ENCODE peak calls at places on chromosomes 1 and 21, in eight cellular contexts. One of them, this sample, is unnamed. For H3K9me3, the result is how much of the 10 kb centered on the place peaks cover.

GRCh38 chr1:218369688-218370511 is 24.8 kb downstream of the TGFB2 start:
- DNase-seq in tibial nerve: no peak
- DNase-seq in breast epithelium: no peak
- DNase-seq in heart left ventricle: no peak
- DNase-seq in H9: no peak
- DNase-seq in CD8-positive, alpha-beta T cell: no peak
- DNase-seq in colonic mucosa: no peak
- DNase-seq in mucosa of descending colon: no peak
- DNase-seq in this sample: no peak

GRCh38 chr21:38787461-38788274 is 18.1 kb upstream of the ETS2 start:
- DNase-seq in tibial nerve: no peak
- DNase-seq in breast epithelium: peak
- DNase-seq in heart left ventricle: no peak
- DNase-seq in H9: peak
- DNase-seq in CD8-positive, alpha-beta T cell: no peak
- DNase-seq in colonic mucosa: peak
- DNase-seq in mucosa of descending colon: peak
- DNase-seq in this sample: no peak

GRCh38 chr1:44807364-44808062 is 362 bp upstream of the DYNLT4 start:
- DNase-seq in tibial nerve: peak
- DNase-seq in breast epithelium: peak
- DNase-seq in heart left ventricle: peak
- DNase-seq in H9: peak
- DNase-seq in CD8-positive, alpha-beta T cell: peak
- DNase-seq in colonic mucosa: peak
- DNase-seq in mucosa of descending colon: peak
- DNase-seq in this sample: peak

GRCh38 chr1:76793594-76793993 is 73.7 kb upstream of the ST6GALNAC5 start:
- DNase-seq in tibial nerve: no peak
- DNase-seq in breast epithelium: no peak
- DNase-seq in heart left ventricle: no peak
- DNase-seq in H9: no peak
- DNase-seq in CD8-positive, alpha-beta T cell: no peak
- DNase-seq in colonic mucosa: no peak
- DNase-seq in mucosa of descending colon: no peak
- DNase-seq in this sample: no peak

GRCh38 chr1:222266223-222267215 is 281.4 kb downstream of the HHIPL2 start:
- DNase-seq in tibial nerve: no peak
- DNase-seq in breast epithelium: no peak
- DNase-seq in heart left ventricle: no peak
- DNase-seq in H9: peak
- DNase-seq in CD8-positive, alpha-beta T cell: no peak
- DNase-seq in colonic mucosa: no peak
- DNase-seq in mucosa of descending colon: no peak
- DNase-seq in this sample: no peak

GRCh38 chr1:22861764-22862440 is 110.8 kb downstream of the LACTBL1 start:
- DNase-seq in tibial nerve: no peak
- DNase-seq in breast epithelium: no peak
- DNase-seq in heart left ventricle: peak
- DNase-seq in H9: no peak
- DNase-seq in CD8-positive, alpha-beta T cell: no peak
- DNase-seq in colonic mucosa: peak
- DNase-seq in mucosa of descending colon: no peak
- DNase-seq in this sample: no peak

GRCh38 chr1:13893456-13893855 is 193.5 kb downstream of the PRDM2 start:
- DNase-seq in tibial nerve: no peak
- DNase-seq in breast epithelium: no peak
- DNase-seq in heart left ventricle: no peak
- DNase-seq in H9: no peak
- DNase-seq in CD8-positive, alpha-beta T cell: no peak
- DNase-seq in colonic mucosa: peak
- DNase-seq in mucosa of descending colon: no peak
- DNase-seq in this sample: no peak

GRCh38 chr1:213724640-213725536 is 262.9 kb upstream of the PROX1 start:
- DNase-seq in tibial nerve: no peak
- DNase-seq in breast epithelium: no peak
- DNase-seq in heart left ventricle: no peak
- DNase-seq in H9: no peak
- DNase-seq in CD8-positive, alpha-beta T cell: no peak
- DNase-seq in colonic mucosa: peak
- DNase-seq in mucosa of descending colon: no peak
- DNase-seq in this sample: no peak

GRCh38 chr1:78840447-78841251 is 165.9 kb downstream of the ADGRL4 start:
- DNase-seq in tibial nerve: no peak
- DNase-seq in breast epithelium: no peak
- DNase-seq in heart left ventricle: no peak
- DNase-seq in H9: peak
- DNase-seq in CD8-positive, alpha-beta T cell: no peak
- DNase-seq in colonic mucosa: no peak
- DNase-seq in mucosa of descending colon: no peak
- DNase-seq in this sample: no peak

GRCh38 chr1:75916834-75917233 is 15.4 kb downstream of the ASB17 start:
- DNase-seq in tibial nerve: no peak
- DNase-seq in breast epithelium: no peak
- DNase-seq in heart left ventricle: no peak
- DNase-seq in H9: no peak
- DNase-seq in CD8-positive, alpha-beta T cell: no peak
- DNase-seq in colonic mucosa: no peak
- DNase-seq in mucosa of descending colon: no peak
- DNase-seq in this sample: no peak

GRCh38 chr1:38779491-38779890 is 80.1 kb downstream of the RRAGC start:
- DNase-seq in tibial nerve: no peak
- DNase-seq in breast epithelium: no peak
- DNase-seq in heart left ventricle: no peak
- DNase-seq in H9: no peak
- DNase-seq in CD8-positive, alpha-beta T cell: no peak
- DNase-seq in colonic mucosa: no peak
- DNase-seq in mucosa of descending colon: no peak
- DNase-seq in this sample: no peak

GRCh38 chr1:51740652-51741051 is 123.8 kb downstream of the OSBPL9 start:
- DNase-seq in tibial nerve: no peak
- DNase-seq in breast epithelium: no peak
- DNase-seq in heart left ventricle: no peak
- DNase-seq in H9: no peak
- DNase-seq in CD8-positive, alpha-beta T cell: no peak
- DNase-seq in colonic mucosa: no peak
- DNase-seq in mucosa of descending colon: no peak
- DNase-seq in this sample: no peak

GRCh38 chr1:62452951-62453350 is 16.1 kb downstream of the USP1 start:
- DNase-seq in tibial nerve: no peak
- DNase-seq in breast epithelium: no peak
- DNase-seq in heart left ventricle: no peak
- DNase-seq in H9: no peak
- DNase-seq in CD8-positive, alpha-beta T cell: no peak
- DNase-seq in colonic mucosa: no peak
- DNase-seq in mucosa of descending colon: no peak
- DNase-seq in this sample: no peak

DNA sequence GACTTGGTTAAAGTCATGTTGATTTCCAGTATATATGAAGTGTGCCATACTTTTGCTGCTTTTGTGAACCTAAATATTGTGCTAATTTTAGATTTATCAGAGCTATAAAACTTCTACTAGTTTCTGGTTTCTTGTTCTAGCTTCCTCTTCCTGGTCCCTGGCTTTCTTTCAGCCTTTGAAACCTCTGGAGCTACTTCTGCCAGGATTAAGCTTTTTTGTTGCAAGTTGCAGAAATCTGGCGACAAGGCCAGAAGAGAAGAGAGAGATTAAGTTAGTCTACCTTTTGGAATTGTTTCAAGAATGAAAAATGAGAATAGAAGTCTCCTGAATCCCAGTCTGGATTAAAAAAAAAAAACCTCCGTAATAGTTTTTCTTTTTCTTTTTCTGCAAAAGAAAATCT is 13.5 kb downstream of the RNF2 start:
- DNase-seq in tibial nerve: no peak
- DNase-seq in breast epithelium: no peak
- DNase-seq in heart left ventricle: no peak
- DNase-seq in H9: no peak
- DNase-seq in CD8-positive, alpha-beta T cell: no peak
- DNase-seq in colonic mucosa: no peak
- DNase-seq in mucosa of descending colon: no peak
- DNase-seq in this sample: no peak
- H3K9me3 ChIP-seq in tibial nerve: under half
- H3K9me3 ChIP-seq in breast epithelium: under half
- H3K9me3 ChIP-seq in heart left ventricle: under half
- H3K9me3 ChIP-seq in H9: under half
- H3K9me3 ChIP-seq in CD8-positive, alpha-beta T cell: under half
- H3K9me3 ChIP-seq in colonic mucosa: under half
- H3K9me3 ChIP-seq in mucosa of descending colon: under half
- H3K9me3 ChIP-seq in this sample: under half

DNA sequence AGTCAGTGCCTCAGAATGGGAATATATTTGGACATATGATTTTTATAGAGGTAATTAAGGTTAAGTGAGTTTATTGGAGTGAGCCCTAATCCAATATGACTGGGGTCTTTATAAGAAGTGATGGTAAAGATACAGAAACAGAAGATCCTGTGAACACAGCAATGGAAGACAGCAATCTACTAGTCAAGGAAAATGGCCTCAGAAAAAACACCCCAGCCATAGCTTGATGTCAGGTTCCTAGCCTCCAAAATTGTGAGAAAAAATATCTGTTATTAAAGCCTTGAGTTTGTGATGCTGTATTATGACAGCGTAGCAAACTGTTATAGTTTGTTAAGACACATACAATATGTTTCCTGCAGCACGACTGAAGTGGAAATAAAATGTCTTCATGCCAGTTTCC is 72.2 kb downstream of the JMJD4 start:
- DNase-seq in tibial nerve: no peak
- DNase-seq in breast epithelium: no peak
- DNase-seq in heart left ventricle: no peak
- DNase-seq in H9: no peak
- DNase-seq in CD8-positive, alpha-beta T cell: no peak
- DNase-seq in colonic mucosa: no peak
- DNase-seq in mucosa of descending colon: no peak
- DNase-seq in this sample: no peak
- H3K9me3 ChIP-seq in tibial nerve: under half
- H3K9me3 ChIP-seq in breast epithelium: half or more
- H3K9me3 ChIP-seq in heart left ventricle: half or more
- H3K9me3 ChIP-seq in H9: half or more
- H3K9me3 ChIP-seq in CD8-positive, alpha-beta T cell: half or more
- H3K9me3 ChIP-seq in colonic mucosa: under half
- H3K9me3 ChIP-seq in mucosa of descending colon: half or more
- H3K9me3 ChIP-seq in this sample: under half

DNA sequence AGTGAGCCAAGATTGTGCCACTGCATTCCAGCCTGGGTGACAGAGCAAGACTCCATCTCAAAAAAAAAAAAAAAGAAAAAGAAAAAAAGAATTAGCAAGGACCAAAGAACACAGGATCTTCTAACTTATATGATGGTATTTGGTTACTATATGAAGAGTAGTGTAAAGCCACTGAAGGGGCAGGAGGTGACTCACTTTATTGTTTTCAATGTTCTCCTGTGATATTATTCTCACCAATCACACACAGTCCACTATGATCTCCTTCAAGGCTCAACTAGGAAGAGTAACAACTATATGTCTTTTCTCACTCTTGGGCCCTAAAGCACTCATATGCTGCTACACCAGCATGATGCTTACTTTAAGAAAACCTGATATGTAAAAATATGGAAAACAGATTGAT is 26.7 kb downstream of the RC3H1 start:
- DNase-seq in tibial nerve: no peak
- DNase-seq in breast epithelium: no peak
- DNase-seq in heart left ventricle: no peak
- DNase-seq in H9: no peak
- DNase-seq in CD8-positive, alpha-beta T cell: no peak
- DNase-seq in colonic mucosa: no peak
- DNase-seq in mucosa of descending colon: no peak
- DNase-seq in this sample: no peak
- H3K9me3 ChIP-seq in tibial nerve: under half
- H3K9me3 ChIP-seq in breast epithelium: under half
- H3K9me3 ChIP-seq in heart left ventricle: under half
- H3K9me3 ChIP-seq in H9: under half
- H3K9me3 ChIP-seq in CD8-positive, alpha-beta T cell: under half
- H3K9me3 ChIP-seq in colonic mucosa: under half
- H3K9me3 ChIP-seq in mucosa of descending colon: under half
- H3K9me3 ChIP-seq in this sample: under half

GRCh38 chr1:217136895-217137205 is 413.6 kb upstream of the ESRRG start:
- DNase-seq in tibial nerve: no peak
- DNase-seq in breast epithelium: no peak
- DNase-seq in heart left ventricle: no peak
- DNase-seq in H9: peak
- DNase-seq in CD8-positive, alpha-beta T cell: no peak
- DNase-seq in colonic mucosa: no peak
- DNase-seq in mucosa of descending colon: no peak
- DNase-seq in this sample: no peak
- H3K9me3 ChIP-seq in tibial nerve: under half
- H3K9me3 ChIP-seq in breast epithelium: under half
- H3K9me3 ChIP-seq in heart left ventricle: under half
- H3K9me3 ChIP-seq in H9: under half
- H3K9me3 ChIP-seq in CD8-positive, alpha-beta T cell: under half
- H3K9me3 ChIP-seq in colonic mucosa: under half
- H3K9me3 ChIP-seq in mucosa of descending colon: under half
- H3K9me3 ChIP-seq in this sample: under half

This sample was measured in T-helper 17 cell.